ENCODE peak calls at places on chromosome 22, in ten cellular contexts. U, B, J, S, W, Z, L, F, M and I are unnamed samples.

GRCh38 chr22:40511604-40512003 is 124.9 kb downstream of the MRTFA start:
- DNase-seq in L (no peak), J (no peak), B (no peak), M (no peak), W (no peak), S (peak; percentile 59), Z (no peak), U (no peak), F (no peak), I (no peak)

GRCh38 chr22:45896153-45896951 is 80.6 kb downstream of the WNT7B start:
- DNase-seq in U (peak; percentile 11), W (no peak), L (no peak), M (no peak), J (no peak), B (no peak), S (no peak), F (peak; percentile 69), Z (no peak), I (no peak)

GRCh38 chr22:47008208-47008885 is 245.9 kb downstream of the TBC1D22A start:
- DNase-seq in B (no peak), S (no peak), W (no peak), U (no peak), L (no peak), J (no peak), F (no peak), Z (no peak), M (no peak), I (no peak)

GRCh38 chr22:46373838-46374662 is 38.5 kb downstream of the TRMU start:
- DNase-seq in W (peak; percentile 90), Z (no peak), F (peak; percentile 44), S (no peak), L (peak; percentile 31), B (no peak), M (no peak), U (no peak), J (no peak), I (no peak)

GRCh38 chr22:27810566-27810965 is 9.0 kb upstream of the MN1 start:
- DNase-seq in B (no peak), L (no peak), Z (peak; percentile 73), M (no peak), F (peak; percentile 90), U (peak; percentile 62), J (peak; percentile 82), S (peak; percentile 77), W (peak; percentile 38), I (no peak)

GRCh38 chr22:30020511-30020910 is 59.8 kb upstream of the HORMAD2 start:
- DNase-seq in U (no peak), L (no peak), M (no peak), Z (no peak), B (no peak), W (no peak), S (no peak), F (no peak), J (no peak), I (no peak)

GRCh38 chr22:48639896-48640732 is 1187.6 kb downstream of the BRD1 start:
- DNase-seq in W (no peak), S (no peak), M (no peak), J (no peak), B (no peak), U (no peak), L (no peak), F (peak; percentile 24), Z (no peak), I (no peak)

GRCh38 chr22:46825145-46825544 is 62.7 kb downstream of the TBC1D22A start:
- DNase-seq in U (no peak), L (no peak), Z (no peak), W (no peak), B (no peak), J (no peak), S (no peak), F (peak; percentile 33), M (no peak), I (no peak)

GRCh38 chr22:49158741-49159564 is 668.7 kb downstream of the BRD1 start:
- DNase-seq in S (no peak), F (no peak), Z (no peak), M (no peak), W (no peak), U (no peak), L (no peak), J (no peak), B (no peak), I (no peak)

GRCh38 chr22:46528121-46528610 is 9.3 kb downstream of the CELSR1 start:
- DNase-seq in S (peak; percentile 55), B (no peak), U (no peak), L (no peak), M (no peak), J (no peak), F (no peak), W (peak; percentile 54), Z (no peak), I (no peak)

GRCh38 chr22:50306753-50307749 is at the start of gene PLXNB2:
- DNase-seq in F (peak; percentile 95), S (peak; percentile 87), Z (peak; percentile 84), M (peak; percentile 11), J (peak; percentile 81), U (peak; percentile 88), B (no peak), W (peak; percentile 83), L (no peak), I (peak; percentile 59)

GRCh38 chr22:36775589-36775965 is 342 bp downstream of the IFT27 start:
- DNase-seq in W (peak; percentile 50), F (no peak), M (peak; percentile 40), L (peak; percentile 16), J (peak; percentile 39), B (no peak), U (peak; percentile 29), S (peak; percentile 5), Z (peak; percentile 44), I (peak; percentile 76)

DNA sequence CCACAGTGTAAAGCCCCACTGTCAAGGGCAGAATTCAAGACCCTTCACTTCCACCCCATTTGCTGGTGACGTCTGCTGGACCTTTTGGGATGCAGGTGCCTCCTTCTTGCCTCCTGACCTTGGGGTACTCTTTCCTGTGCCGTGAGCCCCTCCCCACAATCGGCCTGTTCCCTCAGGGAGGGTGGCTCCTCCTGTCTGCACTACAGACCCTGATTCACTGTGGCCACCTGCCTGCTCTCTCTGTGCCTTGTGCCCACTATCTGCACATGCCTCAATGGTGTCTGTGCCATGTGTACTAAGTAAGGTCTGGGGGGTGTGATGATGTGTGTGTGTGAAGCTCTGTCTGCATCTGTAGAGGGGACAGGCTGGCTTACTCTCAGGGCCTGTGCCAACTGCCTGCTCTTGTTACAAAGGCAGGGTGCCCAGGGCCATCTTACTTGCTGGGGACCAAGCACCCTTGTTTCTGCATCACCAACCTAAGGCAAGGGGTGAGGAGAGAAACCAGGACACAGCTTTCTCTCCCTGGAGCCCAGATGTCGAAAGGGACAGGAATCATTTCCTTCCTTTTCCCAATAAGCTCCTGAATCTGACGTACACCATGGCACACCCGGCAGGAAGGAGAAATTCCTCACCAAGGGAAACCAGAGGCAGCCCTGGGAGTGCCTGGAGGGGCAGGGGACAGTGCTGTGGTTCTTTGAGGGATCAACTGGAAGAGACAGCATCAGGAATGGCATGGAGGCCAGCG is 3.7 kb downstream of the PPM1F start:
- DNase-seq in U (no peak), F (no peak), Z (no peak), S (no peak), M (no peak), W (no peak), B (no peak), J (no peak), L (no peak), I (no peak)
- H3K27ac ChIP-seq in U (peak overlapping the region; percentile 98), F (peak overlapping the region; percentile 37), Z (peak overlapping the region; percentile 77), S (no peak overlapping the region), M (no peak overlapping the region), W (no peak overlapping the region), B (no peak overlapping the region), J (no peak overlapping the region), L (peak overlapping the region; percentile 18), I (no peak overlapping the region)

GRCh38 chr22:24066260-24066659 is 55.2 kb downstream of the CABIN1 start:
- DNase-seq in S (no peak), J (no peak), B (no peak), U (peak; percentile 41), F (no peak), Z (no peak), M (no peak), L (no peak), W (no peak), I (no peak)

GRCh38 chr22:24061124-24061684 is 50.1 kb downstream of the CABIN1 start:
- DNase-seq in B (no peak), U (no peak), M (no peak), S (no peak), J (no peak), Z (no peak), F (no peak), L (no peak), W (no peak), I (no peak)

GRCh38 chr22:24063361-24063760 is 52.3 kb downstream of the CABIN1 start:
- DNase-seq in F (no peak), U (no peak), W (no peak), M (no peak), S (no peak), J (no peak), B (no peak), L (no peak), Z (no peak), I (no peak)

GRCh38 chr22:24066872-24067271 is 55.8 kb downstream of the CABIN1 start:
- DNase-seq in B (no peak), S (no peak), J (no peak), F (no peak), U (no peak), W (peak; percentile 47), Z (peak; percentile 71), L (no peak), M (no peak), I (peak; percentile 9)

DNA sequence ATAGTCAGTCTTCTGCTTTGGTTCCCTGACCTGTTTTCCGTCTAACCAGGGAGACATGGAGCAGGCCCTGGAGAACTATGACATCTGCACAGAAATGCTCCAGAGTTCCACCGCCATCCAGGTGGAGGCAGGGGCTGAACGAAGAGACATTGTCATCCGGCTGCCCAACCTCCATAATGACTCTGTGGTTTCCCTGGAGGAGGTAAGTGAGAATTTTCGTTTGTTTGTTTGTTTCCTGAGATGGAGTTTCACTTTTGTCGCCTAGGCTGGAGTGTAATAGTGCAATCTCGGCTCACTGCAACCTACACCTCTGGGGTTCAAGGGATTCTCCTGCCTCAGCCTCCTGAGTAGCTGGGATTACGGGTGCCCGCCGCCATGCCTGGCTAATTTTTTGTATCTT is 52.9 kb downstream of the CABIN1 start:
- DNase-seq in F (no peak), Z (no peak), J (no peak), W (no peak), L (no peak), U (no peak), S (no peak), M (no peak), B (no peak), I (no peak)
- H3K27ac ChIP-seq in F (no peak overlapping the region), Z (no peak overlapping the region), J (no peak overlapping the region), W (no peak overlapping the region), L (no peak overlapping the region), U (no peak overlapping the region), S (no peak overlapping the region), M (no peak overlapping the region), B (no peak overlapping the region), I (no peak overlapping the region)

GRCh38 chr22:38259370-38259769 is 13.4 kb downstream of the TMEM184B start:
- DNase-seq in B (no peak), L (no peak), M (no peak), W (no peak), U (no peak), J (no peak), S (no peak), F (no peak), Z (no peak), I (no peak)
- H3K27ac ChIP-seq in B (no peak overlapping the region), L (no peak overlapping the region), M (no peak overlapping the region), W (peak overlapping the region; percentile 63), U (peak overlapping the region; percentile 74), J (no peak overlapping the region), S (peak overlapping the region; percentile 67), F (peak overlapping the region; percentile 60), Z (peak overlapping the region; percentile 81), I (peak overlapping the region; percentile 79)

GRCh38 chr22:31212783-31213626 is 907 bp downstream of the LIMK2 start:
- DNase-seq in M (no peak), Z (no peak), J (no peak), L (no peak), F (no peak), S (no peak), B (no peak), U (no peak), W (peak; percentile 38), I (no peak)
- H3K27ac ChIP-seq in M (peak overlapping the region; percentile 80), Z (peak overlapping the region; percentile 95), J (peak overlapping the region; percentile 35), L (peak overlapping the region; percentile 69), F (peak overlapping the region; percentile 73), S (peak overlapping the region; percentile 37), B (peak overlapping the region; percentile 72), U (peak overlapping the region; percentile 90), W (peak overlapping the region; percentile 82), I (no peak overlapping the region)